ENCODE peak calls at places on chromosome 12, in ten cellular contexts. E is GM13976; T is cerebellum; R is stomach; V is stimulated activated CD4-positive, alpha-beta T cell treated with anti-CD3 and anti-CD28 coated beads, Interleukin-2, amount 100 ng/mL, for 24 hours; X is activated CD4-positive, alpha-beta memory T cell treated with anti-CD3 and anti-CD28 coated beads, Interleukin-2, amount 10 ng/mL, durations not matched to agents 7 days and 5 days; O is NCI-H2081; D is NB4; I is progenitor cell of endocrine pancreas; Q is effector CD4-positive, alpha-beta T cell. L is an unnamed sample.

GRCh38 chr12:89821901-89822300 is 113.3 kb upstream of the ATP2B1 start:
- DNase-seq in R (no peak), X (no peak), D (no peak), T (no peak), Q (no peak), O (no peak), V (no peak), E (peak; percentile 28), I (no peak), L (no peak)

GRCh38 chr12:118418385-118419057 is 42.2 kb downstream of the SUDS3 start:
- DNase-seq in E (no peak), I (no peak), O (no peak), V (no peak), R (no peak), Q (no peak), D (no peak), T (no peak), X (no peak), L (no peak)

GRCh38 chr12:96189781-96190180 is 4.4 kb upstream of the ELK3 start:
- DNase-seq in Q (no peak), T (no peak), V (no peak), D (no peak), I (no peak), E (no peak), O (no peak), R (no peak), X (no peak), L (no peak)

GRCh38 chr12:94898388-94898787 is 105.1 kb downstream of the NDUFA12 start:
- DNase-seq in X (no peak), D (peak; percentile 21), I (no peak), R (no peak), E (no peak), Q (no peak), V (no peak), O (peak; percentile 3), T (no peak), L (no peak)

GRCh38 chr12:101759396-101760047 is 20.3 kb upstream of the SYCP3 start:
- DNase-seq in E (peak; percentile 50), Q (no peak), O (peak; percentile 12), I (no peak), D (peak; percentile 51), X (no peak), T (peak; percentile 20), R (no peak), V (no peak), L (no peak)

GRCh38 chr12:124829008-124829707 is 34.5 kb downstream of the SCARB1 start:
- DNase-seq in O (no peak), V (no peak), E (no peak), T (no peak), R (no peak), Q (no peak), X (no peak), D (peak; percentile 74), I (no peak), L (peak; percentile 45)

GRCh38 chr12:95608252-95609033 is 57.2 kb upstream of the USP44 start:
- DNase-seq in O (peak; percentile 94), I (no peak), T (no peak), R (peak; percentile 85), V (no peak), X (no peak), D (no peak), Q (no peak), E (no peak), L (peak; percentile 17)

GRCh38 chr12:76026643-76027063 is 4.9 kb downstream of the PHLDA1 start:
- DNase-seq in E (no peak), D (no peak), X (no peak), O (no peak), R (no peak), T (no peak), V (no peak), I (no peak), Q (no peak), L (no peak)

GRCh38 chr12:76413121-76413520 is 64.9 kb upstream of the BBS10 start:
- DNase-seq in O (no peak), R (no peak), D (no peak), T (no peak), E (no peak), V (no peak), Q (no peak), I (no peak), X (no peak), L (no peak)

GRCh38 chr12:122422769-122423257 is 344 bp upstream of the CLIP1 start:
- DNase-seq in V (peak; percentile 52), X (peak; percentile 42), Q (peak; percentile 7), I (peak; percentile 22), T (no peak), O (peak; percentile 39), E (no peak), R (no peak), D (peak; percentile 75), L (no peak)

GRCh38 chr12:6627598-6627997 is 8.2 kb downstream of the LPAR5 start:
- DNase-seq in T (no peak), O (peak; percentile 41), V (no peak), I (no peak), R (no peak), Q (peak; percentile 45), X (peak; percentile 48), E (no peak), D (no peak), L (peak; percentile 20)

GRCh38 chr12:40559865-40560264 is 132.4 kb upstream of the CNTN1 start:
- DNase-seq in Q (no peak), V (no peak), O (no peak), D (no peak), X (no peak), E (peak; percentile 16), I (no peak), T (no peak), R (no peak), L (no peak)

GRCh38 chr12:45223868-45224267 is 8.0 kb downstream of the ANO6 start:
- DNase-seq in T (no peak), X (no peak), D (no peak), O (no peak), I (no peak), R (no peak), E (no peak), Q (no peak), V (no peak), L (no peak)

GRCh38 chr12:27123642-27124041 is 41.3 kb upstream of the C12orf71 start:
- DNase-seq in E (peak; percentile 28), V (no peak), X (no peak), O (peak; percentile 2), T (no peak), D (peak; percentile 71), Q (no peak), R (no peak), I (no peak), L (peak; percentile 25)

GRCh38 chr12:128644664-128645296 is 179.0 kb downstream of the SLC15A4 start:
- DNase-seq in R (peak; percentile 40), Q (no peak), I (peak; percentile 56), D (peak; percentile 42), E (peak; percentile 71), O (peak; percentile 20), X (peak; percentile 17), T (no peak), V (no peak), L (no peak)

GRCh38 chr12:52243264-52243773 is 10.3 kb downstream of the KRT7 start:
- DNase-seq in V (no peak), O (peak; percentile 29), X (no peak), I (no peak), Q (no peak), T (no peak), E (peak; percentile 40), D (no peak), R (no peak), L (no peak)

GRCh38 chr12:116113398-116114130 is 163.9 kb downstream of the MED13L start:
- DNase-seq in X (no peak), Q (no peak), D (no peak), O (no peak), T (no peak), V (no peak), E (no peak), I (no peak), R (no peak), L (no peak)

GRCh38 chr12:74441872-74442271 is 95.8 kb upstream of the ATXN7L3B start:
- DNase-seq in V (no peak), E (no peak), Q (no peak), X (no peak), I (no peak), T (no peak), R (no peak), D (no peak), O (no peak), L (no peak)

GRCh38 chr12:6724409-6724797 is 557 bp downstream of the COPS7A start:
- DNase-seq in I (peak; percentile 23), R (peak; percentile 27), O (peak; percentile 26), Q (peak; percentile 7), T (no peak), X (peak; percentile 49), V (peak; percentile 39), D (peak; percentile 73), E (peak; percentile 64), L (peak; percentile 78)

GRCh38 chr12:48973084-48973483 is 1.5 kb upstream of the WNT10B start:
- DNase-seq in D (no peak), O (no peak), I (no peak), Q (no peak), E (no peak), X (no peak), T (no peak), R (no peak), V (no peak), L (no peak)

GRCh38 chr12:11650279-11650696 is 814 bp downstream of the ETV6 start:
- DNase-seq in D (peak; percentile 74), T (no peak), V (peak; percentile 65), R (no peak), X (no peak), O (peak; percentile 62), E (no peak), Q (peak; percentile 6), I (no peak), L (no peak)

GRCh38 chr12:19575307-19576243 is 136.3 kb downstream of the AEBP2 start:
- DNase-seq in R (peak; percentile 39), O (peak; percentile 96), T (peak; percentile 63), E (no peak), V (no peak), Q (no peak), X (no peak), I (no peak), D (no peak), L (no peak)

GRCh38 chr12:30696943-30697342 is 1.3 kb upstream of the IPO8 start:
- DNase-seq in R (no peak), O (no peak), T (no peak), X (no peak), D (no peak), E (no peak), Q (no peak), V (no peak), I (no peak), L (no peak)

GRCh38 chr12:63266988-63267387 is 116.0 kb upstream of the AVPR1A start:
- DNase-seq in X (no peak), I (no peak), V (no peak), R (no peak), D (no peak), E (no peak), T (no peak), Q (no peak), O (no peak), L (no peak)

GRCh38 chr12:29012673-29013072 is 136.4 kb upstream of the FAR2 start:
- DNase-seq in I (no peak), Q (no peak), V (no peak), X (no peak), O (no peak), R (no peak), D (no peak), E (no peak), T (no peak), L (no peak)

GRCh38 chr12:105083041-105083440 is 1.2 kb downstream of the ALDH1L2 start:
- DNase-seq in T (peak; percentile 12), V (no peak), X (no peak), Q (no peak), I (no peak), O (no peak), D (no peak), R (no peak), E (no peak), L (no peak)

GRCh38 chr12:8038659-8039114 is 6.2 kb downstream of the FOXJ2 start:
- DNase-seq in O (peak; percentile 91), V (no peak), Q (no peak), D (peak; percentile 42), E (no peak), X (peak; percentile 37), R (peak; percentile 84), T (peak; percentile 86), I (no peak), L (no peak)

GRCh38 chr12:25376392-25376791 is 125.7 kb upstream of the KRAS start:
- DNase-seq in O (no peak), R (no peak), I (no peak), T (no peak), X (no peak), D (peak; percentile 22), E (no peak), Q (no peak), V (no peak), L (peak; percentile 20)